ENCODE peak calls at places on chromosomes 2 and 18, in seven cellular contexts. F is COR-L47; C is OCI-LY7; V is HEK293T; Q is stimulated activated CD8-positive, alpha-beta memory T cell treated with anti-CD3 and anti-CD28 coated beads, Interleukin-12 subunit alpha, Interleukin-12 subunit beta, amount 100 ng/mL, for 4 hours; L is ELR; S is Right ventricle myocardium inferior. E is an unnamed sample.

GRCh38 chr18:111292-112014 is 46.9 kb upstream of the USP14 start:
- DNase-seq in F (no peak), C (no peak), V (peak), Q (peak), L (peak), S (peak), E (no peak)

GRCh38 chr2:69815717-69816116 is 13.7 kb upstream of the GMCL1 start:
- DNase-seq in F (no peak), C (no peak), V (no peak), Q (no peak), L (peak), S (no peak), E (no peak)

GRCh38 chr2:69985684-69986083 is 24.3 kb upstream of the ASPRV1 start:
- DNase-seq in F (no peak), C (no peak), V (no peak), Q (no peak), L (no peak), S (peak), E (peak)

GRCh38 chr2:148124271-148124670 is 103.4 kb downstream of the MBD5 start:
- DNase-seq in F (no peak), C (no peak), V (no peak), Q (no peak), L (peak), S (no peak), E (no peak)

GRCh38 chr2:170454471-170455372 is 260.4 kb upstream of the SP5 start:
- DNase-seq in F (no peak), C (no peak), V (no peak), Q (no peak), L (no peak), S (no peak), E (no peak)

GRCh38 chr2:12262681-12263436 is 453.9 kb upstream of the TRIB2 start:
- DNase-seq in F (peak), C (peak), V (no peak), Q (no peak), L (no peak), S (no peak), E (no peak)

GRCh38 chr2:13745324-13745723 is 887.2 kb upstream of the LRATD1 start:
- DNase-seq in F (no peak), C (no peak), V (no peak), Q (no peak), L (peak), S (no peak), E (no peak)

GRCh38 chr18:49562481-49563129 is 748 bp downstream of the LIPG start:
- DNase-seq in F (no peak), C (no peak), V (no peak), Q (no peak), L (no peak), S (no peak), E (no peak)

GRCh38 chr2:150495993-150496627 is 8.6 kb upstream of the RND3 start:
- DNase-seq in F (no peak), C (no peak), V (no peak), Q (no peak), L (peak), S (no peak), E (peak)

GRCh38 chr2:216880509-216881184 is 20.8 kb upstream of the TNP1 start:
- DNase-seq in F (no peak), C (no peak), V (no peak), Q (no peak), L (no peak), S (no peak), E (no peak)

GRCh38 chr2:79935771-79936657 is 368.5 kb downstream of the LRRTM1 start:
- DNase-seq in F (peak), C (peak), V (peak), Q (no peak), L (peak), S (no peak), E (peak)

GRCh38 chr2:17101091-17101490 is 417.1 kb downstream of the RAD51AP2 start:
- DNase-seq in F (no peak), C (no peak), V (no peak), Q (no peak), L (no peak), S (no peak), E (no peak)